ENCODE peak calls at places on chromosomes 7 and 10, in four cellular contexts. P is AG04450, I is left cardiac atrium, A is cardiac muscle cell. J is an unnamed sample.

GRCh38 chr7:461453-462172 is 58.0 kb downstream of the PDGFA start:
- DNase-seq in P (no peak), I (no peak), A (no peak), J (peak; percentile 21)

GRCh38 chr10:17122052-17122451 is 7.6 kb downstream of the CUBN start:
- DNase-seq in P (no peak), I (no peak), A (no peak), J (no peak)

GRCh38 chr10:27383595-27384542 is 120.2 kb upstream of the RAB18 start:
- DNase-seq in P (no peak), I (no peak), A (no peak), J (no peak)

GRCh38 chr10:122478971-122479370 is 17.6 kb downstream of the HTRA1 start:
- DNase-seq in P (no peak), I (no peak), A (no peak), J (no peak)

GRCh38 chr7:129376076-129376777 is 58.0 kb upstream of the STRIP2 start:
- DNase-seq in P (no peak), I (no peak), A (peak; percentile 56), J (peak; percentile 34)

GRCh38 chr7:37920305-37920618 is 178 bp upstream of the EPDR1 start:
- DNase-seq in P (no peak), I (no peak), A (no peak), J (no peak)

GRCh38 chr7:75971309-75971960 is 23.0 kb downstream of the TMEM120A start:
- DNase-seq in P (no peak), I (no peak), A (no peak), J (no peak)

GRCh38 chr10:88456730-88457129 is 126.4 kb downstream of the RNLS start:
- DNase-seq in P (peak; percentile 13), I (no peak), A (no peak), J (no peak)

GRCh38 chr7:40162516-40162915 is 27.7 kb downstream of the SUGCT start:
- DNase-seq in P (no peak), I (no peak), A (no peak), J (no peak)

GRCh38 chr7:15594461-15594860 is 32.6 kb upstream of the AGMO start:
- DNase-seq in P (no peak), I (no peak), A (no peak), J (no peak)

GRCh38 chr10:30151581-30152389 is 92.4 kb upstream of the JCAD start:
- DNase-seq in P (peak; percentile 56), I (peak; percentile 74), A (no peak), J (no peak)

GRCh38 chr7:107063245-107064120 is 19.0 kb downstream of the PRKAR2B start:
- DNase-seq in P (no peak), I (no peak), A (no peak), J (no peak)

GRCh38 chr10:66929375-66929774 is 3.5 kb downstream of the LRRTM3 start:
- DNase-seq in P (no peak), I (no peak), A (no peak), J (no peak)

GRCh38 chr10:129870926-129871660 is 93.0 kb downstream of the EBF3 start:
- DNase-seq in P (no peak), I (no peak), A (no peak), J (peak; percentile 70)

GRCh38 chr10:78953124-78954008 is 115.4 kb upstream of the ZMIZ1 start:
- DNase-seq in P (no peak), I (peak; percentile 48), A (no peak), J (no peak)

GRCh38 chr7:157840913-157841756 is 504.3 kb downstream of the DNAJB6 start:
- DNase-seq in P (no peak), I (no peak), A (peak; percentile 12), J (no peak)

GRCh38 chr10:58696736-58697135 is 184.1 kb downstream of the BICC1 start:
- DNase-seq in P (no peak), I (no peak), A (no peak), J (no peak)

GRCh38 chr7:91266067-91266930 is 2.1 kb downstream of the FZD1 start:
- DNase-seq in P (no peak), I (peak; percentile 53), A (peak; percentile 11), J (peak; percentile 22)

GRCh38 chr10:114777415-114777814 is 44.2 kb upstream of the FHIP2A start:
- DNase-seq in P (no peak), I (no peak), A (no peak), J (no peak)

GRCh38 chr10:21517134-21517982 is 8.1 kb downstream of the SKIDA1 start:
- DNase-seq in P (no peak), I (peak; percentile 72), A (peak; percentile 77), J (peak; percentile 60)

GRCh38 chr7:107118109-107118900 is 50.5 kb upstream of the HBP1 start:
- DNase-seq in P (no peak), I (no peak), A (peak; percentile 23), J (no peak)

GRCh38 chr10:97766996-97767924 is 4.5 kb downstream of the SFRP5 start:
- DNase-seq in P (no peak), I (no peak), A (no peak), J (no peak)

J was measured in glutamatergic neuron.